ENCODE peak calls at places on chromosome 14, in six cellular contexts. O is Jurkat, Clone E6-1; N is choroid plexus epithelial cell; H is mucosa of descending colon; Y is GM23248; B is cardiac muscle cell. L is an unnamed sample.

GRCh38 chr14:49303952-49304516 is 282.1 kb downstream of the RPS29 start:
- DNase-seq in B (peak), Y (peak), N (peak), H (no peak), O (peak), L (peak)

GRCh38 chr14:61184117-61184516 is 97.0 kb downstream of the TMEM30B start:
- DNase-seq in N (peak), H (no peak), O (no peak), Y (peak), B (no peak), L (no peak)

GRCh38 chr14:101980700-101981099 is 16.3 kb downstream of the DYNC1H1 start:
- DNase-seq in B (no peak), H (no peak), O (no peak), N (peak), Y (peak), L (peak)

GRCh38 chr14:67566908-67567307 is 33.2 kb downstream of the PIGH start:
- DNase-seq in Y (no peak), O (no peak), H (no peak), N (peak), B (no peak), L (no peak)

GRCh38 chr14:81594012-81594411 is 60.4 kb upstream of the SEL1L start:
- DNase-seq in O (no peak), Y (no peak), N (peak), H (no peak), B (no peak), L (peak)

GRCh38 chr14:96754162-96754844 is 42.9 kb upstream of the VRK1 start:
- DNase-seq in Y (no peak), H (no peak), O (no peak), B (no peak), N (no peak), L (no peak)

GRCh38 chr14:22047105-22047504 is 373.5 kb upstream of the OR4E1 start:
- DNase-seq in N (peak), B (peak), Y (no peak), O (no peak), H (no peak), L (peak)

GRCh38 chr14:94650806-94651805 is 38.9 kb downstream of the SERPINA3 start:
- DNase-seq in B (peak), N (no peak), H (no peak), Y (no peak), O (no peak), L (no peak)

GRCh38 chr14:48537600-48537999 is 862.2 kb upstream of the MDGA2 start:
- DNase-seq in H (no peak), N (no peak), O (no peak), Y (no peak), B (no peak), L (no peak)

GRCh38 chr14:22084393-22085281 is 411.0 kb upstream of the OR4E1 start:
- DNase-seq in B (peak), Y (peak), N (peak), H (no peak), O (no peak), L (peak)

GRCh38 chr14:55127491-55127951 is 1.5 kb upstream of the LGALS3 start:
- DNase-seq in Y (peak), B (no peak), O (no peak), N (peak), H (no peak), L (no peak)

GRCh38 chr14:58109761-58110160 is 42.3 kb downstream of the ARMH4 start:
- DNase-seq in H (no peak), B (no peak), O (no peak), Y (no peak), N (no peak), L (no peak)

GRCh38 chr14:23078692-23079116 is 16.2 kb downstream of the ACIN1 start:
- DNase-seq in Y (peak), H (no peak), N (peak), O (no peak), B (no peak), L (peak)

GRCh38 chr14:106318700-106319099 is 792.3 kb downstream of the TMEM121 start:
- DNase-seq in O (no peak), H (peak), B (no peak), N (no peak), Y (no peak), L (peak)

GRCh38 chr14:35875296-35875695 is 49.2 kb downstream of the BRMS1L start:
- DNase-seq in B (no peak), H (no peak), N (peak), Y (no peak), O (no peak), L (no peak)

GRCh38 chr14:104546591-104547309 is 32.8 kb upstream of the C14orf180 start:
- DNase-seq in Y (no peak), N (no peak), O (no peak), H (no peak), B (no peak), L (no peak)

GRCh38 chr14:22887990-22888378 is 5.0 kb downstream of the REM2 start:
- DNase-seq in N (no peak), Y (no peak), B (no peak), O (no peak), H (peak), L (no peak)

GRCh38 chr14:54866588-54866987 is 36.0 kb downstream of the GCH1 start:
- DNase-seq in H (no peak), B (no peak), N (no peak), O (no peak), Y (peak), L (no peak)

GRCh38 chr14:88286309-88286708 is 36.8 kb downstream of the KCNK10 start:
- DNase-seq in N (no peak), O (no peak), Y (no peak), B (no peak), H (no peak), L (no peak)

GRCh38 chr14:49089078-49089477 is 497.1 kb downstream of the RPS29 start:
- DNase-seq in Y (no peak), H (no peak), O (no peak), B (no peak), N (no peak), L (no peak)

GRCh38 chr14:102272392-102272791 is 32.6 kb downstream of the MOK start:
- DNase-seq in O (no peak), H (no peak), N (peak), Y (peak), B (no peak), L (no peak)

GRCh38 chr14:105974902-105975301 is 448.5 kb downstream of the TMEM121 start:
- DNase-seq in O (peak), H (peak), B (no peak), Y (no peak), N (no peak), L (peak)

GRCh38 chr14:25150401-25150800 is 100.5 kb upstream of the STXBP6 start:
- DNase-seq in O (no peak), N (peak), Y (peak), H (no peak), B (no peak), L (no peak)

GRCh38 chr14:64845878-64846277 is 33.8 kb downstream of the SPTB start:
- DNase-seq in H (no peak), O (no peak), Y (peak), N (peak), B (no peak), L (no peak)

GRCh38 chr14:63212776-63213500 is 8.7 kb downstream of the RHOJ start:
- DNase-seq in O (no peak), Y (no peak), H (no peak), B (no peak), N (no peak), L (no peak)

GRCh38 chr14:55572578-55572977 is 7.4 kb upstream of the KTN1 start:
- DNase-seq in N (peak), B (peak), O (no peak), H (no peak), Y (no peak), L (no peak)

GRCh38 chr14:102661614-102662013 is 69.2 kb downstream of the RCOR1 start:
- DNase-seq in B (no peak), O (no peak), H (no peak), Y (no peak), N (no peak), L (no peak)

GRCh38 chr14:68627050-68627867 is 165.6 kb downstream of the ZFP36L1 start:
- DNase-seq in N (no peak), Y (no peak), B (no peak), H (no peak), O (no peak), L (peak)

GRCh38 chr14:23525611-23526010 is 26.0 kb downstream of the ZFHX2 start:
- DNase-seq in Y (no peak), H (no peak), N (no peak), B (no peak), O (no peak), L (no peak)

GRCh38 chr14:89485264-89485663 is 68.2 kb upstream of the FOXN3 start:
- DNase-seq in Y (no peak), H (no peak), B (no peak), N (no peak), O (no peak), L (no peak)

DNA sequence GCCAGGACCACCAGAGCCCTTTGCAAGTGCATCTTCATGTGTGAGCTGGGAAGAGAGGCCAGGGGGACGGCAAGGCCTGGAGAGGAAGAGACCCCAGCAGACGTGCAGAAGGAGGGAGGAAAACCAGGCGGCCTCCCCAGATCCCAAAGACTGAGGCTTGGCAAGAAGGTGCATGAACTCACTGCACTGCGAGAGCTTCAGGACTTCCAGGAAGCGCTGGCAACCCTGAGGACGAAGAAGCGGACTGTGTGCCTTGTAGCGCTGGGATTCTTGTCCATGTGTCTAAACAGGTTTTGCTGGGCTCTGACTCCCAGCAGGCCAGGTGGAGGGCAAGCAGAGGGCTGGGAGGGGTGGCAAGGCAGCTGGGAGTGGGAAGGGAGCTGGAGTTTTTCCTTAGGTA is 939 bp downstream of the TGFB3 start:
- DNase-seq in H (no peak), B (no peak), O (no peak), N (no peak), Y (peak), L (peak)
- H3K4me3 ChIP-seq in H (no peak), B (no peak), O (no peak), N (peak), Y (peak), L (peak)

DNA sequence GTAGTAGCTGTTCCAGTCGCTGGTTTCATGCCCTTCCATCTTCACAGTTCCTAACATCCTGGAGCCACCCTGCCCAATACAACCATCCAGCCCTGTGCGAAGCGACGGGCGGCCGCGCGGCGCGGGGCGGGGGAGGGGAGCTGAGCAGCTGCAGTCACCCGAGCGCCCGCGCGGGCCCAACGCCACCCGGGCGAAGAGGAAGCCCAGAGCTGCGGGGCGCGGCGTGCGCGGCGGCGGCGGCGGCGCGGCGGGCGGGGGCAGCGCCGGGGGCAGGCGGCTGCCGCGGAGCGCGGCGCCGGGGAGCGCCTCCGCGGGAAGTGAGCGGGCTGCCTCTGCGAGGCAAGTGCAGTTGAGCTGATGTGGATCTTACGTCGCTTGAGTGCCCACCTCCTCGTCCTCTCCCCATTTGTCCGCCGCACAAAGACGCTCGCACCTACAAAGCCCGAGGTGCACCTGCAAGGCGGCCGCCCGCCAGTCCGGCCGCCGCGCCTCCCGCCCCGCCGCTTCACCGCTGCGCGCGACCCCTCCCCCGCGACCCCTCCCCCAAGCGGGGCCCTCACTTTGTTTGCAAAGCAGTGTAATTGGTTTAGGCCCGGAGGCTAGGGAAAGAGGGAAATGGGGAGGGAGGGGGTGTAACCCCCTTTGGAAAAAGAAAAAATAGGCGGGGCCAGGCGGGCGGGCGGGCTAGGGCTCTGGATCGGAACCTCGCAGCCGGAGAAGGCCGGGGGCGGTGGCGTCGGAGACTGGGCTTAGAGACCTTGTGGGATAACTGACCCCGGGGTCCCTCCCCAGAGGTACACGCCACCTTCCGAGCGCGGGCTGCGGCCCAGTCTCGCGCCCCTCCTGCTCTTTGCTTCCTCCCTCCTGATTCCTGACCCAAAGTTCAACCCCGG is at the start of the genes FOXA1 and TTC6:
- DNase-seq in H (peak), B (peak), N (no peak), Y (peak), O (no peak), L (peak)
- H3K4me3 ChIP-seq in H (peak), B (peak), N (peak), Y (peak), O (peak), L (peak)

DNA sequence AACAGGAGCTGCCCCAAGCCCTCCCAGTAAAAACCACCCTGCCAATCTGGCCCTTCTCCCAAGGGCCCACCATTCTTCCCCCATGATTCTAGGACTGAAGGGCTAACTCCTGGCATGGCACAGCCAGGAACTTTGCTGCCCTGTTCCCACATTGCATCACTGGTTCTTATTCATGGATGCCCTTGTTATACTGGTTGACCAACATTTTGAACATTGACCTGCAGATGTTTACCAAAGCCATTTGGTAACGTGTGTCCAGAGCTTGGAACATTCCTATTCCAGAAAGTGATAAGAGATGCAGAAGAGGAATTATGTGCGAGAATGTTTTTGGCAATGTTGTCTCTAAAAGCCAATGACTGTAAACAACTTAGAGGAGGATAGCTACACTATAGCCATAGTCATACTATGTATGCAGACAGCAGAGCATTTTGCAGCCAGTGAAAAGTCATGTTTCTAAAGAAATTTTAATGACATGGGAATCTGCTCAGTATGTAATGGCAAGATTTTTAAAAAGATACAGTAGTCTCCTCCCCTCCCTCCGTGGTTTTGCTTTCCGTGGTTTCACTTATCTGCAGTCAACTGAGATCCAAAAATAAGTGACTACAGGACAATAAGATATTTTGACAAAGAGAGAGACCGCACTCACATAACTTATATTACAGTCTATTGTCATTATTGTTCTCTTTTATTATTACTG is 108.8 kb downstream of the DAAM1 start:
- DNase-seq in Y (no peak), B (no peak), H (no peak), O (peak), N (no peak), L (no peak)
- H3K4me3 ChIP-seq in Y (no peak), B (no peak), H (no peak), O (no peak), N (no peak), L (no peak)

GRCh38 chr14:52550661-52551060 is 1.6 kb downstream of the TXNDC16 start:
- DNase-seq in H (no peak), B (no peak), N (no peak), Y (no peak), O (no peak), L (no peak)
- H3K4me3 ChIP-seq in H (no peak), B (no peak), N (no peak), Y (no peak), O (no peak), L (no peak)

GRCh38 chr14:99359906-99360305 is 87.9 kb upstream of the BCL11B start:
- DNase-seq in O (no peak), Y (no peak), B (no peak), N (no peak), H (no peak), L (no peak)
- H3K4me3 ChIP-seq in O (no peak), Y (no peak), B (no peak), N (no peak), H (no peak), L (no peak)

GRCh38 chr14:41607966-41608663 is 1.4 kb downstream of the LRFN5 start:
- DNase-seq in Y (peak), B (peak), H (no peak), O (no peak), N (peak), L (no peak)
- H3K4me3 ChIP-seq in Y (peak), B (peak), H (no peak), O (no peak), N (peak), L (peak)

DNA sequence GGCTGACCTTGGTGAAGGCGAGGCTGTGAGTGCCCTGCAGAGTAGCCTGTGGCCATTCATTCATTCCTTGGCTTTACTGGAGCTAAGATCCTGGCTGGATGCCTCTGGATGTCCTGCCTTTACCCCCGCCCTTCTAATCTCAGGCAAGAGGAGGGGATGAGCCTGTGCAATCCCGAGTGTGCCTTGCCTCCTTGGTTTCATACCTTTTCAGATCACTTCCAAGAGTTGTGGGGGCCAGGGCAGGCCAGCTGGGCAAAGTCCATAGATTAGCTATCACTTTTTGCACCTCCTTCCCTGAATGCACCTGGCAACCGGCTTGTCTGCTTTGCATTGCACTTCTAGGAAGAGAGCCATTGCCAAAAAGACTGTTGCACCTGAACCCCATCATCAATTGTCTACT is 1.5 kb downstream of the VRTN start:
- DNase-seq in N (no peak), B (no peak), Y (no peak), H (peak), O (no peak), L (no peak)
- H3K4me3 ChIP-seq in N (no peak), B (no peak), Y (no peak), H (no peak), O (no peak), L (no peak)

GRCh38 chr14:92254786-92255185 is 68.2 kb upstream of the SLC24A4 start:
- DNase-seq in H (peak), O (no peak), Y (peak), B (peak), N (peak), L (peak)
- H3K4me3 ChIP-seq in H (no peak), O (no peak), Y (no peak), B (no peak), N (no peak), L (no peak)

DNA sequence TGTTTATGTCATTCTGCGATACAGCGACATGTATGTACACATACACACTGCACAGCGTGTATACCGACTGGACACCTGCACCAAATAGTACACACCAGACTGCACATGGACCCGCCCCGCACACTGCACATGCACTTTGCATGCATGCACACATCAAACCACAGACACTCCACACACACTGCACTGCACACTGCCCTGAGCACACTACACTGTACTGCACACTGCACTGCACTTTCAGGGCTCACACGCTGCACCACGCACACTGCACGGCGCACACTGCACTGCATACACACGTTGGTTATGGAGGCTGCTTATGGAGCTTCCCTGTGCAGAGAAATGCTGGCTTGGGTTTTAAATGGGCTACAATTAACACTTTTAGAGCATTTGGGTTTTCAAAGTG is 1.6 kb downstream of the PAPLN start:
- DNase-seq in B (no peak), O (no peak), H (no peak), Y (no peak), N (no peak), L (no peak)
- H3K4me3 ChIP-seq in B (no peak), O (no peak), H (no peak), Y (peak), N (peak), L (peak)

L was measured in testis.